ENCODE peak calls at places on chromosomes 6 and 20, in five cellular contexts. D is IMR-90, N is A549, J is GM12878, U is HepG2. I is an unnamed sample.

GRCh38 chr6:55528624-55529023 is 50.4 kb downstream of the HMGCLL1 start:
- DNase-seq in D (peak), N (peak), J (peak), U (peak), I (peak)

GRCh38 chr6:81938014-81938761 is 185.7 kb upstream of the TENT5A start:
- DNase-seq in D (peak), N (peak), J (peak), U (peak), I (no peak)

GRCh38 chr6:47653706-47654105 is 44.7 kb upstream of the ADGRF4 start:
- DNase-seq in D (no peak), N (no peak), J (no peak), U (no peak), I (no peak)

GRCh38 chr6:52495859-52496396 is 75.8 kb downstream of the EFHC1 start:
- DNase-seq in D (no peak), N (no peak), J (no peak), U (no peak), I (no peak)

GRCh38 chr6:118895241-118895561 is 1.2 kb downstream of the ASF1A start:
- DNase-seq in D (no peak), N (no peak), J (no peak), U (no peak), I (no peak)

GRCh38 chr6:64732888-64733287 is 974.1 kb downstream of the EYS start:
- DNase-seq in D (no peak), N (no peak), J (no peak), U (peak), I (no peak)

GRCh38 chr6:119484598-119484997 is 135.0 kb upstream of the MAN1A1 start:
- DNase-seq in D (peak), N (no peak), J (no peak), U (no peak), I (no peak)

GRCh38 chr20:63454729-63455567 is 17.5 kb downstream of the KCNQ2 start:
- DNase-seq in D (no peak), N (no peak), J (no peak), U (no peak), I (no peak)

GRCh38 chr6:137894779-137895385 is 27.8 kb downstream of the TNFAIP3 start:
- DNase-seq in D (peak), N (no peak), J (no peak), U (no peak), I (no peak)

GRCh38 chr6:158290659-158291058 is 21.6 kb upstream of the TULP4 start:
- DNase-seq in D (no peak), N (no peak), J (peak), U (no peak), I (no peak)

GRCh38 chr6:90508753-90509152 is 78.1 kb downstream of the MAP3K7 start:
- DNase-seq in D (no peak), N (no peak), J (no peak), U (no peak), I (no peak)

GRCh38 chr6:1612902-1613301 is 3.2 kb downstream of the FOXC1 start:
- DNase-seq in D (peak), N (no peak), J (no peak), U (no peak), I (no peak)

GRCh38 chr6:145087034-145087433 is 648.3 kb downstream of the EPM2A start:
- DNase-seq in D (peak), N (no peak), J (no peak), U (no peak), I (no peak)

GRCh38 chr6:21522007-21522758 is 71.4 kb upstream of the SOX4 start:
- DNase-seq in D (no peak), N (no peak), J (no peak), U (no peak), I (no peak)

GRCh38 chr6:31031095-31031494 is 20.8 kb downstream of the MUC22 start:
- DNase-seq in D (no peak), N (no peak), J (no peak), U (no peak), I (no peak)

GRCh38 chr6:138289739-138290138 is 71.4 kb upstream of the PBOV1 start:
- DNase-seq in D (no peak), N (peak), J (no peak), U (peak), I (peak)

GRCh38 chr6:16206595-16207037 is 31.8 kb upstream of the GMPR start:
- DNase-seq in D (peak), N (peak), J (no peak), U (peak), I (peak)

GRCh38 chr20:9602834-9603173 is 88.4 kb downstream of the LAMP5 start:
- DNase-seq in D (no peak), N (no peak), J (no peak), U (no peak), I (no peak)

GRCh38 chr6:117404548-117404947 is 21.2 kb downstream of the ROS1 start:
- DNase-seq in D (peak), N (no peak), J (no peak), U (no peak), I (no peak)

GRCh38 chr20:44580581-44581268 is 1.7 kb upstream of the PKIG start:
- DNase-seq in D (no peak), N (no peak), J (no peak), U (no peak), I (no peak)

GRCh38 chr6:145241039-145241438 is 494.3 kb downstream of the EPM2A start:
- DNase-seq in D (peak), N (peak), J (no peak), U (peak), I (no peak)

GRCh38 chr20:34337544-34337943 is 25.5 kb upstream of the ITCH start:
- DNase-seq in D (no peak), N (no peak), J (no peak), U (no peak), I (no peak)

GRCh38 chr20:49725694-49726093 is 12.0 kb upstream of the B4GALT5 start:
- DNase-seq in D (no peak), N (no peak), J (no peak), U (no peak), I (no peak)

GRCh38 chr6:43990275-43990626 is 137.0 kb downstream of the MRPL14 start:
- DNase-seq in D (peak), N (no peak), J (no peak), U (no peak), I (no peak)

GRCh38 chr6:11604215-11604614 is 66.7 kb downstream of the TMEM170B start:
- DNase-seq in D (no peak), N (no peak), J (no peak), U (no peak), I (no peak)

GRCh38 chr6:157615951-157616350 is 207.1 kb upstream of the SNX9 start:
- DNase-seq in D (no peak), N (no peak), J (no peak), U (no peak), I (no peak)

GRCh38 chr6:46010771-46011170 is 4.9 kb downstream of the CLIC5 start:
- DNase-seq in D (no peak), N (no peak), J (no peak), U (no peak), I (no peak)

GRCh38 chr20:61874421-61875068 is 191.1 kb downstream of the TAF4 start:
- DNase-seq in D (peak), N (peak), J (no peak), U (peak), I (peak)

GRCh38 chr6:102677225-102677624 is 1283.7 kb downstream of the GRIK2 start:
- DNase-seq in D (no peak), N (no peak), J (no peak), U (no peak), I (no peak)

GRCh38 chr6:116206231-116206903 is 47.5 kb downstream of the TSPYL4 start:
- DNase-seq in D (no peak), N (no peak), J (no peak), U (no peak), I (no peak)

GRCh38 chr6:160573943-160574342 is 90.1 kb downstream of the LPA start:
- DNase-seq in D (no peak), N (no peak), J (no peak), U (no peak), I (no peak)

GRCh38 chr20:4109587-4109986 is 94.2 kb upstream of the RNF24 start:
- DNase-seq in D (no peak), N (peak), J (no peak), U (no peak), I (no peak)

GRCh38 chr6:143966291-143966690 is 41.8 kb downstream of the PLAGL1 start:
- DNase-seq in D (no peak), N (no peak), J (no peak), U (no peak), I (no peak)

GRCh38 chr6:143963158-143963919 is 44.7 kb downstream of the PLAGL1 start:
- DNase-seq in D (no peak), N (no peak), J (no peak), U (no peak), I (no peak)

GRCh38 chr6:143967861-143968498 is 40.1 kb downstream of the PLAGL1 start:
- DNase-seq in D (peak), N (no peak), J (no peak), U (no peak), I (no peak)

GRCh38 chr6:143964667-143965066 is 43.4 kb downstream of the PLAGL1 start:
- DNase-seq in D (peak), N (no peak), J (no peak), U (no peak), I (no peak)

GRCh38 chr6:143965503-143966171 is 42.4 kb downstream of the PLAGL1 start:
- DNase-seq in D (peak), N (no peak), J (no peak), U (no peak), I (no peak)
- TF ChIP-seq BHLHE40 in D (no peak), N (no peak), J (no peak), U (no peak), I (no peak)

GRCh38 chr20:59190509-59190908 is 26.9 kb downstream of the ZNF831 start:
- DNase-seq in D (no peak), N (no peak), J (no peak), U (no peak), I (no peak)
- TF ChIP-seq BHLHE40 in D (no peak), N (no peak), J (no peak), U (no peak), I (no peak)

DNA sequence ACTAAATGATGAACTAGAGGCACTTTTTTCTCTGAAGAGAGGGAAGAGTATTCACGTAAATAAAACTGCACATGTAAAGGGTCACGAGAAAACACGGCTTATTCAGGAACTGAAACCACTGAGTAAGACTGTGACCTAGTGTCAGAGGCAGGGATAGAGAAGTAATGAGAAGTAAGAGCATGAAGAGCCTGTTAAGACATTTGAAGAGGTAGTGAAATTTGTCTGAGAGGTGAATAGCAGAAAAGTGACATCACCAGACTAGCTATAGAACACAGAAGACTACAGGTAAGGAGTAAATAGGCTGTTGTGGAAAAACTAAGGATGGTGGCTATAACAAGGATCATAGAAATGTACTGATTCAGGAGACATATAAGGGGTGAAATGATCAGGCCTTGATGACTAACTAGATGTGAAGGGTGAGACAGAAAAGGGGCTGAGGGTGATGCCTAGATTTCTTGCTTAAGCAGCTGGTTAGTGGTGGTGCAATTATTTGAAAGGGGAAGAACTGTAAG is 76.8 kb downstream of the REV3L start:
- DNase-seq in D (no peak), N (no peak), J (peak), U (no peak), I (no peak)
- TF ChIP-seq BHLHE40 in D (no peak), N (no peak), J (peak), U (no peak), I (no peak)

GRCh38 chr6:29653452-29654038 is 3.3 kb upstream of the MOG start:
- DNase-seq in D (peak), N (peak), J (no peak), U (peak), I (peak)
- TF ChIP-seq BHLHE40 in D (no peak), N (no peak), J (no peak), U (no peak), I (no peak)